ENCODE peak calls at places on chromosome X, in seven cellular contexts. K, F, G, D, B, S and V are unnamed samples. For H3K27me3, the result is how much of the 10 kb centered on the place peaks cover.

GRCh38 chrX:65644621-65645287 is 22.7 kb upstream of the MSN start:
- DNase-seq in K (peak), F (peak), G (peak), D (no peak), B (no peak), S (peak), V (peak)

GRCh38 chrX:78387364-78387763 is 60.0 kb upstream of the CYSLTR1 start:
- DNase-seq in K (no peak), F (no peak), G (no peak), D (no peak), B (no peak), S (no peak), V (no peak)

GRCh38 chrX:47097018-47097417 is 18.8 kb downstream of the RGN start:
- DNase-seq in K (no peak), F (no peak), G (no peak), D (peak), B (no peak), S (no peak), V (no peak)

GRCh38 chrX:80765226-80765625 is 44.5 kb downstream of the BRWD3 start:
- DNase-seq in K (no peak), F (no peak), G (no peak), D (no peak), B (peak), S (peak), V (peak)

GRCh38 chrX:109742722-109743121 is 9.7 kb upstream of the ACSL4 start:
- DNase-seq in K (no peak), F (no peak), G (no peak), D (no peak), B (no peak), S (no peak), V (no peak)

GRCh38 chrX:78513996-78514745 is 145.0 kb downstream of the RTL3 start:
- DNase-seq in K (no peak), F (no peak), G (no peak), D (no peak), B (no peak), S (no peak), V (no peak)

GRCh38 chrX:10239611-10240064 is 82.9 kb downstream of the CLCN4 start:
- DNase-seq in K (no peak), F (peak), G (peak), D (no peak), B (no peak), S (peak), V (peak)

GRCh38 chrX:78199851-78200250 is 60.4 kb upstream of the TAF9B start:
- DNase-seq in K (no peak), F (no peak), G (no peak), D (no peak), B (no peak), S (no peak), V (no peak)

GRCh38 chrX:54473993-54474859 is 21.8 kb downstream of the FGD1 start:
- DNase-seq in K (no peak), F (no peak), G (no peak), D (no peak), B (peak), S (peak), V (no peak)

GRCh38 chrX:123184858-123185251 is 777 bp downstream of the GRIA3 start:
- DNase-seq in K (no peak), F (no peak), G (peak), D (peak), B (no peak), S (no peak), V (no peak)

GRCh38 chrX:132120913-132121312 is 6.9 kb downstream of the FRMD7 start:
- DNase-seq in K (no peak), F (no peak), G (no peak), D (no peak), B (no peak), S (no peak), V (no peak)
- H3K27me3 ChIP-seq in K (under half), F (under half), G (under half), D (under half), B (under half), S (under half), V (under half)

DNA sequence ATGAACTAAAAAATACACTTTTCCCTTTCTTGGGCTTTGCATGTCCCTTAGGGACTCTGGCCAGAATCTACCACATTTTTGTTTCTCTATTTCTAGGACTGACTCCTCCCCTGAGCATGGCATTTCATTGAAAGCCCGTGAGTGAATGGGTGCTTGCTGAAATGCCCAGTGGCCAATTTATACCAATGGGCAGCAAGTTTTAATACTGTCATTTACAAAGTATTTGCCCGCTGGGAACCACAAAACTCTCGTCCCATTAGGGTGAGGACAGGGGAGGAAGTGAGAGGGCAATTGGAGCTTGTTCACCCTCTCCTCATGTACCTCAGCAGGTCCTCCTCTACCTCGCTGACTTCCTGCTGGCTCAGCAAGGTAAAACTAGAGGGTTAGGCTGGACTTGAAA is 1.1 kb downstream of the SRPX2 start:
- DNase-seq in K (no peak), F (no peak), G (no peak), D (no peak), B (no peak), S (peak), V (no peak)
- H3K27me3 ChIP-seq in K (under half), F (under half), G (under half), D (under half), B (under half), S (under half), V (under half)

DNA sequence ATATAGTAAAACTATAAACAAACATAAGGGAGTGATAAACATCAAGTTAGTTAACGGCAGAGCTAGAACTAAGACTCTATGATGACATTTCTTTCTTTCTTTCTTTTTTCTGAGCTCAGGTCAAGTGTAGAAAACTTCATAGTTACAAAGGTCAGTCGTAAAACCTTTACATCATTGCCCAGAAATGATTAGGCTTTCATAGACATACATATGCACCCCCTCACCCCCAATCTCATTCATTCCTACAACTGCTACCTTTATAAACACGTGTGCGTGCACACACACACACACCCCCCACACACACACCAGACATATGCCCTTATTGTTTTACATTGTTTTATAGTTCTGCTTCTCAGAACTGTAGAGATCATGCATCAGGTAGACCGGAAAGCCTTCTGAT is 5.7 kb downstream of the EIF1AX start:
- DNase-seq in K (no peak), F (no peak), G (no peak), D (no peak), B (no peak), S (no peak), V (no peak)
- H3K27me3 ChIP-seq in K (under half), F (under half), G (under half), D (under half), B (under half), S (under half), V (under half)

DNA sequence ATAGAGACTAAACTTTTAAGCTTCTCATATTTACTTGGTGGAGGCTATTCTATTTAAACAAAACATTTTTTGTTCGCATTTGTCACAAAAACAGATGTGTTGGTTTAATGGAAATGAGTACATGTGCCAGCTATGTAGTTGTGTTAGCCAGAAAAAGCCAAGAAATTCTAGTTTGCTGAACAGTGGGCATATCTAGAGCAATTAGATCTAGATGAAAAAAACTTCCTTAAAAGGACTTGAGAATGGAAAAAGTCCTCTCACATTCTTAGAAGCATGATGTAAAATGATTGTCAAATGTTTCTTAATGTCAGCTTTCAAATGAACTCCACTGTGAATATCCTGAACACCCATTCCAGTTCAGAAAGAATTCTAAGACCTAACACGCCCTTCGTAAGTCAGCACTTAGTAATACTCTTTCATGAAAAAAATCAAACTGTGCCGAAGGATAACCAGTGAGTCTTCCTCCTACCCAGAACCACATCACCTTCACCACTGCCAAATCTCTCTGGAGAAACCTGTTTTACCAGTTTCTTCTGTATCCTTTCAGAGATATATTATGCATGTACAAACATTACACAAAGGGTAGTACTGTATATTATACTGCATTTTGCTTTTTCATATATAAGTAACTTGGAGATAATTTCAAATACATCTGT is 28.2 kb downstream of the PHKA1 start:
- DNase-seq in K (peak), F (no peak), G (no peak), D (no peak), B (no peak), S (peak), V (no peak)
- H3K27me3 ChIP-seq in K (under half), F (under half), G (under half), D (under half), B (under half), S (under half), V (under half)